ENCODE peak calls at places on chromosomes 3 and 15, in eight cellular contexts. K, Z, J, F, U, D, A and C are unnamed samples.

GRCh38 chr3:100463002-100463401 is 29.4 kb upstream of the TMEM45A start:
- DNase-seq in K (no peak), Z (peak), J (no peak), F (peak), U (no peak), D (no peak), A (no peak), C (no peak)

GRCh38 chr3:32276279-32276841 is 37.9 kb downstream of the CMTM8 start:
- DNase-seq in K (no peak), Z (no peak), J (no peak), F (peak), U (no peak), D (no peak), A (no peak), C (no peak)

GRCh38 chr15:56805466-56806146 is 72.3 kb upstream of the ZNF280D start:
- DNase-seq in K (no peak), Z (no peak), J (no peak), F (peak), U (no peak), D (no peak), A (no peak), C (peak)

GRCh38 chr3:147393261-147393964 is 12.9 kb downstream of the ZIC4 start:
- DNase-seq in K (no peak), Z (no peak), J (no peak), F (no peak), U (no peak), D (no peak), A (no peak), C (no peak)

GRCh38 chr3:186173202-186173815 is 64.4 kb upstream of the ETV5 start:
- DNase-seq in K (no peak), Z (no peak), J (no peak), F (no peak), U (no peak), D (no peak), A (no peak), C (no peak)

GRCh38 chr3:23959147-23959900 is 14.2 kb downstream of the NR1D2 start:
- DNase-seq in K (no peak), Z (no peak), J (no peak), F (peak), U (no peak), D (no peak), A (no peak), C (no peak)

GRCh38 chr15:52727825-52728224 is 48.6 kb upstream of the ATOSA start:
- DNase-seq in K (no peak), Z (no peak), J (no peak), F (no peak), U (no peak), D (no peak), A (no peak), C (no peak)

GRCh38 chr3:172384836-172385235 is 63.4 kb downstream of the GHSR start:
- DNase-seq in K (no peak), Z (no peak), J (no peak), F (no peak), U (no peak), D (no peak), A (no peak), C (no peak)

GRCh38 chr15:51348688-51349087 is 7.2 kb downstream of the GLDN start:
- DNase-seq in K (no peak), Z (no peak), J (no peak), F (no peak), U (no peak), D (no peak), A (no peak), C (no peak)

GRCh38 chr3:157650191-157650590 is 147.0 kb upstream of the VEPH1 start:
- DNase-seq in K (no peak), Z (no peak), J (no peak), F (no peak), U (no peak), D (no peak), A (no peak), C (no peak)

GRCh38 chr3:53157974-53158580 is 2.9 kb upstream of the PRKCD start:
- DNase-seq in K (no peak), Z (peak), J (no peak), F (no peak), U (no peak), D (no peak), A (no peak), C (no peak)

GRCh38 chr3:53160660-53161344 is at the start of gene PRKCD:
- DNase-seq in K (peak), Z (peak), J (peak), F (peak), U (peak), D (peak), A (no peak), C (peak)

GRCh38 chr3:53158700-53159414 is 2.2 kb upstream of the PRKCD start:
- DNase-seq in K (no peak), Z (peak), J (no peak), F (no peak), U (no peak), D (no peak), A (no peak), C (no peak)

GRCh38 chr3:53160335-53160659 is 712 bp upstream of the PRKCD start:
- DNase-seq in K (no peak), Z (no peak), J (no peak), F (no peak), U (no peak), D (no peak), A (no peak), C (no peak)

GRCh38 chr3:53159415-53160135 is 1.4 kb upstream of the PRKCD start:
- DNase-seq in K (peak), Z (peak), J (no peak), F (peak), U (no peak), D (no peak), A (no peak), C (no peak)
- TF ChIP-seq CTCF in K (peak), Z (no peak), J (no peak), F (no peak), U (no peak), D (no peak), A (no peak), C (no peak)

GRCh38 chr3:8484409-8485140 is 17.0 kb upstream of the LMCD1 start:
- DNase-seq in K (no peak), Z (no peak), J (no peak), F (no peak), U (no peak), D (no peak), A (no peak), C (no peak)
- H3K27ac ChIP-seq in K (no peak), Z (peak), J (no peak), F (no peak), U (no peak), D (peak), A (no peak), C (peak)

GRCh38 chr15:41501961-41502786 is 8.5 kb downstream of the ITPKA start:
- DNase-seq in K (no peak), Z (no peak), J (no peak), F (no peak), U (no peak), D (no peak), A (no peak), C (no peak)
- H3K4me3 ChIP-seq in K (peak), Z (no peak), J (peak), F (peak), U (peak), D (peak), A (peak), C (no peak)

DNA sequence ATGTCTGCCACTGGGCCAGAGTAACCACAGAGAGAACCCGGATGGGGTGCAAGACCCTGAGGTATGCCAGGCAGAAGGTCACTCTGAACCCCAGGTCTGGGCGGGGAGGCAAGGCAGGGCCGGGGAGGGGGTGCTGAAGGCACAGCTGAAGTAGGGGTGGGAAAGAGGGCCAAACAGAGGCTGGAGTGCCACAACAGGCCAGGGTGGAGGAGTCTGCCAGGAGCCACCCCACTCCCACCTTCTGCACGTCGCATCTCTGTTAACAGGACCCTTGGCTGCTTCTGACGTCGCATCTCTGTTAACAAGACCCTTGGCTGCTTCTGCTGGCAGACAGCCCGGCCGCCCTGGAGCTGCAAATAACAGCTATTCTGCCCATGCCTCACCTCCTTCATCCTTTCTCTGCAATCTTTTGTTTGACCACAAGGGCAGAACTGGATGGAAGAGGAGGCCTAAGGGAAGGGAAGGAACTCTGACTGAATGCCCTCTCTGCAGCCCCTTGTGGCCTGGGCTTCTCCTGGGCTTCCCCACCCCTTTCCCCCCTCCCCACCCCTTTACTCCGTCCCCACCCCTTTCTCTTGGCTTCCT is 20.6 kb upstream of the FBLN2 start:
- DNase-seq in K (no peak), Z (no peak), J (peak), F (peak), U (no peak), D (no peak), A (no peak), C (no peak)
- TF ChIP-seq CTCF in K (no peak), Z (no peak), J (no peak), F (peak), U (peak), D (no peak), A (no peak), C (peak)

DNA sequence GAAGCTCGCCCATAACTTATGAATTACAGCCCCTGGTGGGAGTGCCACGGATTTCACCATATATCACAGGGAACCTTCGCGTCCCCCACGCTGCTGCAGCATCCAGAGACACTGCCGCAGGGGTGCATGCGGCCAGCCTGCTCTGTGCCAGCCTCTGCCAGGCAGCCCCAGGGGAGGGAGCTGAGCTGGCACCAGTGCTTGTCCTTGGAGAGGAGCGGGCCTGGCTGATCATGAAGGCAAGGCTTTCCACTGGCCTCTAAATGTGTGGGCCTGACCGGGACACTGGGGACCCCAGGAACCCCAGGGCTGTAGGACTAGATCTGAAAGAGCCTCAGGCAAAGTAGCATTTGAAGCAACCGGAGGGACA is 114.3 kb downstream of the ETFA start:
- DNase-seq in K (no peak), Z (no peak), J (peak), F (no peak), U (no peak), D (peak), A (no peak), C (peak)
- H3K27ac ChIP-seq in K (no peak), Z (peak), J (no peak), F (peak), U (no peak), D (peak), A (peak), C (peak)

DNA sequence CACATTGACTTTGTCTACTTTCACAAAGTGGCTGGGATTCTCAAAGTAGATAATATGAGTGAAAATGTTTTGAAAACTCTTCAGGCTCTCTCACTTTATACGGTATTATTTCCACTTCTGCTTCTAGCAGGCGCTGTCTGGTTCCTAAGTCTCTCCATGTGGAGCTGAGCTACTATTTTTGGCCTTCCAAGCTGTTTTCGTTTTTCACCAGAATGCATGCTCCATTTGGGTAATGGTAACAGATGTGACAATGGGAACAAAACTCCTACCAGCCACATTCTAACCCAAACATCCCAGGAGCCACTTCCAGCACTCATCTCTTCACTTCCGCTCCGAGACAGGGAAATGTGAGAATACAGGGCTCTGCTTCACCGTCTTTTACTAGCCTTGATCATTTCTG is 586.7 kb downstream of the NTRK3 start:
- DNase-seq in K (no peak), Z (no peak), J (no peak), F (no peak), U (no peak), D (no peak), A (no peak), C (no peak)
- H3K4me3 ChIP-seq in K (no peak), Z (no peak), J (no peak), F (no peak), U (no peak), D (no peak), A (no peak), C (no peak)

GRCh38 chr3:138113309-138113708 is 2.1 kb downstream of the DZIP1L start:
- DNase-seq in K (no peak), Z (no peak), J (peak), F (no peak), U (no peak), D (no peak), A (no peak), C (no peak)

GRCh38 chr3:138112362-138112761 is 3.0 kb downstream of the DZIP1L start:
- DNase-seq in K (no peak), Z (no peak), J (no peak), F (no peak), U (no peak), D (no peak), A (no peak), C (no peak)

GRCh38 chr3:138118863-138119766 is 3.7 kb upstream of the DZIP1L start:
- DNase-seq in K (peak), Z (peak), J (no peak), F (peak), U (peak), D (peak), A (no peak), C (no peak)

GRCh38 chr3:138114431-138114918 is 933 bp downstream of the DZIP1L start:
- DNase-seq in K (no peak), Z (no peak), J (peak), F (peak), U (no peak), D (no peak), A (no peak), C (no peak)

DNA sequence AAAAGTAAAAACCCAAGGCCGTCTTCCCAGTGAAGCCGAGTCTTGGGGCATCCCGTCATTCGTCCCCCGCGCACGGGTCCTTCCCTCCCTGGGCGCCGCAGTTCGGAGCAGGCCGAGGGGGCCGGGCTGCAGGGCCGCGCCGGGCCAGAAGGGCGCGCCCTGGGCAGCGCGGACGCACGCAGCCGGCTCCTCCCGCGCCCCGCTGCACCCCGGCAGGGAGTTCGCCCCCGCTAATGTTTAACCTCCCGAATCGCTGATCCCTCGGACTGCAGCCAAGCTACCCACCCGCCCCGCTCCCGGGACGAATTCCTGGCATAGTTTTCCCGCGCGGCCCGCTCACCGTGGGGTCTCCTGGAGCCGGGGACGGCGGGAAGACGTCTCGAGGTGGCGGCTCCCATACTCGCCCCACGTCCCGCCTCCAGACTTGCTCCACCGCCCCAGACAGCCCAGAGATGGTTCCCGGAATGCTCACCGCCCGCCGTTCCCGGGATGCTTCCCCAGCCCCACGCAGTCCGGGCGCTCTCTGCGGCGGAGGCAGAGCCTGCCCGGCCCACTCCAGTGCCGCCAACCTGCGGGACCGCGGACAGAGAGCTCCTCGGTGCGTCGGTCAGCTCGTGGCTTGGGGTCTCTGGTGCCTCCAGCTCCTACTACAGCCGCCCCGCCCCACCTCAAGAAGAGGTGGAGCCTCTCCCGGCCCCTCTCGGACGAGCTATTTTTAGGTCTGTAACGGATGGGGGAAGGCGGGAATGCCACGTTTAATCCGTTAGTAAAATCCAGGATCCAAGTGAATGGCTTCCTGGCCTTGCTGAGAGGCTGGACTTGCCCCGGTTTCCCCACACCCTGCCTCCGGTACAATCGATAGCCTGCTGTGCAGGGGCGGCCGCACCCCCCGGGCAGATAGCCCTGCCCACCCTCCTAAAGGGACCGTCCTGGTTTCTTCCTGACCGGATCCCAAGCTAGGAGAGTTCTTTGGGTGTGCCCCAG is at the start of gene DZIP1L:
- DNase-seq in K (peak), Z (peak), J (peak), F (peak), U (peak), D (peak), A (no peak), C (no peak)
- TF ChIP-seq CTCF in K (peak), Z (peak), J (peak), F (peak), U (peak), D (peak), A (peak), C (peak)

GRCh38 chr3:50150404-50150750 is 4.7 kb upstream of the SEMA3F start:
- DNase-seq in K (no peak), Z (no peak), J (no peak), F (no peak), U (no peak), D (no peak), A (no peak), C (no peak)
- H3K27ac ChIP-seq in K (no peak), Z (no peak), J (peak), F (peak), U (no peak), D (peak), A (peak), C (peak)